ENCODE peak calls at places on chromosomes 1 and 21, in ten cellular contexts. W, S, R, E, M, N, O, U, B and Y are unnamed samples.

GRCh38 chr1:23118957-23119792 is 49.5 kb downstream of the LUZP1 start:
- DNase-seq in W (no peak), S (no peak), R (no peak), E (no peak), M (no peak), N (no peak), O (no peak), U (no peak), B (no peak), Y (no peak)

GRCh38 chr1:22018583-22019559 is 17.4 kb downstream of the CELA3A start:
- DNase-seq in W (no peak), S (peak), R (peak), E (peak), M (peak), N (peak), O (no peak), U (no peak), B (peak), Y (no peak)

GRCh38 chr1:198939286-198939685 is 300.4 kb downstream of the PTPRC start:
- DNase-seq in W (no peak), S (no peak), R (no peak), E (no peak), M (no peak), N (no peak), O (no peak), U (no peak), B (no peak), Y (no peak)

GRCh38 chr1:21935393-21935804 is 1.7 kb downstream of the HSPG2 start:
- DNase-seq in W (no peak), S (no peak), R (no peak), E (no peak), M (no peak), N (no peak), O (no peak), U (no peak), B (no peak), Y (no peak)

GRCh38 chr1:94801919-94802546 is 18.1 kb upstream of the SLC44A3 start:
- DNase-seq in W (peak), S (peak), R (peak), E (no peak), M (peak), N (peak), O (no peak), U (peak), B (peak), Y (no peak)

GRCh38 chr1:198638894-198639319 is at the start of gene PTPRC:
- DNase-seq in W (no peak), S (no peak), R (no peak), E (no peak), M (no peak), N (no peak), O (no peak), U (no peak), B (no peak), Y (no peak)

GRCh38 chr1:154856544-154856943 is 13.5 kb downstream of the KCNN3 start:
- DNase-seq in W (no peak), S (no peak), R (no peak), E (no peak), M (no peak), N (no peak), O (no peak), U (no peak), B (no peak), Y (no peak)

GRCh38 chr21:20187028-20187427 is 811.2 kb upstream of the NCAM2 start:
- DNase-seq in W (no peak), S (no peak), R (no peak), E (no peak), M (no peak), N (no peak), O (no peak), U (no peak), B (no peak), Y (no peak)

GRCh38 chr21:29196021-29196663 is 65.7 kb downstream of the MAP3K7CL start:
- DNase-seq in W (no peak), S (peak), R (peak), E (no peak), M (peak), N (no peak), O (no peak), U (no peak), B (peak), Y (no peak)

GRCh38 chr21:26686278-26686677 is 113.2 kb upstream of the CYYR1 start:
- DNase-seq in W (no peak), S (peak), R (no peak), E (no peak), M (no peak), N (peak), O (no peak), U (no peak), B (no peak), Y (no peak)

GRCh38 chr21:42103843-42104242 is 32.7 kb downstream of the UMODL1 start:
- DNase-seq in W (no peak), S (no peak), R (no peak), E (no peak), M (no peak), N (no peak), O (no peak), U (no peak), B (no peak), Y (no peak)

GRCh38 chr1:64920936-64921589 is 45.3 kb downstream of the JAK1 start:
- DNase-seq in W (peak), S (no peak), R (no peak), E (no peak), M (no peak), N (no peak), O (no peak), U (no peak), B (no peak), Y (no peak)

GRCh38 chr21:24895885-24896734 is 711.2 kb downstream of the MRPL39 start:
- DNase-seq in W (no peak), S (peak), R (no peak), E (no peak), M (peak), N (no peak), O (no peak), U (no peak), B (no peak), Y (no peak)

GRCh38 chr1:200279810-200280411 is 129.9 kb downstream of the ZNF281 start:
- DNase-seq in W (no peak), S (peak), R (no peak), E (no peak), M (peak), N (no peak), O (no peak), U (no peak), B (no peak), Y (no peak)

GRCh38 chr1:145997156-145998023 is 1.0 kb upstream of the TXNIP start:
- DNase-seq in W (no peak), S (no peak), R (peak), E (peak), M (peak), N (peak), O (no peak), U (peak), B (peak), Y (no peak)

GRCh38 chr1:243946946-243947345 is 96.9 kb upstream of the AKT3 start:
- DNase-seq in W (peak), S (peak), R (no peak), E (no peak), M (no peak), N (no peak), O (no peak), U (no peak), B (no peak), Y (no peak)

GRCh38 chr21:35849131-35849530 is 211.2 kb downstream of the SETD4 start:
- DNase-seq in W (no peak), S (no peak), R (no peak), E (no peak), M (peak), N (no peak), O (no peak), U (no peak), B (no peak), Y (no peak)

GRCh38 chr1:169098380-169098779 is 8.1 kb upstream of the ATP1B1 start:
- DNase-seq in W (peak), S (no peak), R (no peak), E (no peak), M (no peak), N (no peak), O (no peak), U (no peak), B (no peak), Y (no peak)

GRCh38 chr1:3614755-3615742 is 3.7 kb upstream of the MEGF6 start:
- DNase-seq in W (no peak), S (no peak), R (no peak), E (no peak), M (peak), N (no peak), O (no peak), U (no peak), B (no peak), Y (no peak)

GRCh38 chr1:154970631-154971340 is at the start of gene SHC1:
- DNase-seq in W (peak), S (peak), R (peak), E (peak), M (peak), N (peak), O (peak), U (peak), B (peak), Y (peak)

GRCh38 chr1:54944610-54945392 is 35.6 kb upstream of the TMEM61 start:
- DNase-seq in W (no peak), S (peak), R (peak), E (peak), M (peak), N (peak), O (peak), U (no peak), B (peak), Y (no peak)

GRCh38 chr1:154405762-154406571 is 824 bp downstream of the IL6R start:
- DNase-seq in W (no peak), S (peak), R (peak), E (peak), M (peak), N (peak), O (peak), U (peak), B (peak), Y (no peak)

GRCh38 chr1:91567583-91567982 is 66.9 kb downstream of the CDC7 start:
- DNase-seq in W (peak), S (no peak), R (no peak), E (no peak), M (no peak), N (no peak), O (no peak), U (no peak), B (no peak), Y (no peak)

GRCh38 chr1:225816643-225817538 is 7.0 kb downstream of the EPHX1 start:
- DNase-seq in W (no peak), S (peak), R (peak), E (peak), M (peak), N (peak), O (peak), U (peak), B (peak), Y (no peak)

GRCh38 chr1:216600730-216601426 is 122.4 kb downstream of the ESRRG start:
- DNase-seq in W (peak), S (peak), R (peak), E (peak), M (peak), N (peak), O (peak), U (peak), B (peak), Y (no peak)

GRCh38 chr1:115991909-115992308 is 15.6 kb downstream of the SLC22A15 start:
- DNase-seq in W (no peak), S (no peak), R (no peak), E (no peak), M (no peak), N (no peak), O (no peak), U (no peak), B (no peak), Y (no peak)

GRCh38 chr1:224127925-224128819 is 14.3 kb downstream of the FBXO28 start:
- DNase-seq in W (no peak), S (no peak), R (no peak), E (no peak), M (no peak), N (no peak), O (no peak), U (no peak), B (no peak), Y (no peak)

GRCh38 chr1:166972827-166973226 is 2.5 kb downstream of the ILDR2 start:
- DNase-seq in W (peak), S (no peak), R (no peak), E (no peak), M (peak), N (no peak), O (no peak), U (no peak), B (no peak), Y (no peak)

GRCh38 chr1:150161747-150162581 is 12.2 kb downstream of the PLEKHO1 start:
- DNase-seq in W (no peak), S (no peak), R (no peak), E (no peak), M (no peak), N (no peak), O (no peak), U (no peak), B (no peak), Y (no peak)

GRCh38 chr1:229363723-229364122 is 20.9 kb upstream of the CCSAP start:
- DNase-seq in W (no peak), S (no peak), R (no peak), E (no peak), M (peak), N (no peak), O (no peak), U (no peak), B (no peak), Y (no peak)

GRCh38 chr21:25409992-25410391 is 197.3 kb downstream of the MRPL39 start:
- DNase-seq in W (no peak), S (no peak), R (no peak), E (no peak), M (no peak), N (no peak), O (no peak), U (no peak), B (no peak), Y (no peak)

GRCh38 chr1:31583082-31583994 is 7.0 kb downstream of the TINAGL1 start:
- DNase-seq in W (no peak), S (no peak), R (no peak), E (no peak), M (peak), N (no peak), O (no peak), U (peak), B (peak), Y (no peak)

GRCh38 chr1:180507826-180508724 is 5.7 kb upstream of the ACBD6 start:
- DNase-seq in W (no peak), S (no peak), R (no peak), E (no peak), M (no peak), N (no peak), O (no peak), U (no peak), B (no peak), Y (no peak)

GRCh38 chr21:31731802-31732537 is at the start of gene SCAF4:
- DNase-seq in W (peak), S (peak), R (peak), E (peak), M (peak), N (peak), O (peak), U (peak), B (peak), Y (no peak)

GRCh38 chr1:24526940-24527542 is 24.4 kb downstream of the RCAN3 start:
- DNase-seq in W (no peak), S (no peak), R (no peak), E (no peak), M (no peak), N (no peak), O (no peak), U (no peak), B (no peak), Y (no peak)

GRCh38 chr21:31503939-31504338 is 155.6 kb upstream of the SOD1 start:
- DNase-seq in W (no peak), S (no peak), R (no peak), E (no peak), M (no peak), N (no peak), O (no peak), U (no peak), B (no peak), Y (no peak)

DNA sequence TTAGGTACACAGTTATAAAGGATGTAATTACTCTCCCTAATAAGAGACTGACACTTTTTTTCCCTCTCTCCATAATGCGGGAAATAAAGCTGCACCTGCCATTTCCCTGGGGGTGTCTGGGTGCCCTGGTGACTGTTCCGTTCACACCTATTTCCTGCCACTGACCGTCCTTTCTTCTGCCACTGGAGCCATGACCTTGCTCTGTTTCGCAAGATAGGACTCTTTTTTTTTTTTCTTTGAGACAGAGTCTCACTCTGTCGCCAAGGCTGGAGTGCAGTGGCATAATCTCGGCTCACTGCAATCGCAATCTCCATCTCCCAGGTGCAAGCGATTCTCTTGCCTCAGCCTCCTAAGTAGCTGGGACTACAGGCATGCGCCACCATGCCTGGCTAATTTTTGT is 66.1 kb upstream of the SERBP1 start:
- DNase-seq in W (no peak), S (peak), R (no peak), E (no peak), M (no peak), N (no peak), O (no peak), U (no peak), B (no peak), Y (no peak)
- TF ChIP-seq POLR2A in W (no peak), S (no peak), R (no peak), E (no peak), M (no peak), N (no peak), O (no peak), U (no peak), B (no peak), Y (no peak)

GRCh38 chr21:44930543-44930981 is 9.3 kb upstream of the SLX9 start:
- DNase-seq in W (no peak), S (no peak), R (no peak), E (no peak), M (no peak), N (peak), O (no peak), U (no peak), B (no peak), Y (no peak)
- TF ChIP-seq POLR2A in W (no peak), S (no peak), R (no peak), E (no peak), M (no peak), N (no peak), O (no peak), U (no peak), B (no peak), Y (no peak)

DNA sequence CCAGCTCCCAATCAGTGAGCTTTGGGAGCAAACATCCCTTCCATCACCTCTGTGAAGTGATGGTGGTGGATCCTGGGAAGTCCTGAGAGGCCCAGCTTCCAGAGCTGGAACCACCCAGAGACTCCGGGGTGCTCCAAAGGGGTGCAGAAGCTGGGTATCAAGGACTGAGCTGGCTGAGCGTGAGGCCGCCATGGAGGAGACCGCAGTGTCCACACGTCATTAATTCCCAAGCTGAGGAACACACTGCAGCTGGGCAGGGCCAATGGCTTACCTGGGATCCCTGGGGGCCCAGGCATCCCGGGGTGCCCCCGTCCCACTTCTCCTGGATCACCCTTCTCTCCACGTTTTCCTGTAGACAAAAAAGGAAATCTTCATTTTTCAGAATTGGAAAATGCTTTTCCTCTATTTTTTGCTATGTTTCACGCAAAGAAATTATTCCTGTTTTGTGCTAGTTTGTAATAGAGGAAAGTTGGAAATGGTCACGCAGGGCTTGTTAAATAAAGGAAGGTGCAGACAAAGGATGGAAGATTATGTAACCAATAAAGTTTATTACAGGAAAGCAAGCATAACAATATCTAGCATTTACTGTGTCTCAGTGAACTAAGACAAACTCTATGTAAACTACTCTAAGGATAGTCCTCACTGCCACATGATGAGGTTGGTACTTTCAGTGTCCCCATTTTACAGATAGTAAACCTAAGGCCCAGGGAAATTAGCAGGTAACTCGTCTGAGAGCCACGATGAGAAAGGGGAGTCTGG is 15.4 kb downstream of the COL9A2 start:
- DNase-seq in W (no peak), S (no peak), R (no peak), E (no peak), M (no peak), N (no peak), O (no peak), U (peak), B (no peak), Y (no peak)
- TF ChIP-seq POLR2A in W (no peak), S (no peak), R (no peak), E (no peak), M (no peak), N (no peak), O (no peak), U (no peak), B (no peak), Y (no peak)

GRCh38 chr1:26317612-26318337 is at the start of gene CD52:
- DNase-seq in W (no peak), S (no peak), R (no peak), E (no peak), M (no peak), N (peak), O (no peak), U (no peak), B (no peak), Y (no peak)

GRCh38 chr1:26320896-26321295 is 3.1 kb downstream of the CD52 start:
- DNase-seq in W (no peak), S (no peak), R (no peak), E (no peak), M (no peak), N (no peak), O (no peak), U (no peak), B (no peak), Y (no peak)

GRCh38 chr1:26315874-26316850 is 1.6 kb upstream of the CD52 start:
- DNase-seq in W (no peak), S (no peak), R (no peak), E (no peak), M (no peak), N (no peak), O (no peak), U (no peak), B (no peak), Y (no peak)

GRCh38 chr1:26317143-26317542 is 615 bp upstream of the CD52 start:
- DNase-seq in W (no peak), S (no peak), R (no peak), E (no peak), M (no peak), N (no peak), O (no peak), U (no peak), B (no peak), Y (no peak)

GRCh38 chr1:26318338-26319064 is 743 bp downstream of the CD52 start:
- DNase-seq in W (no peak), S (peak), R (peak), E (peak), M (peak), N (peak), O (no peak), U (no peak), B (no peak), Y (peak)
- TF ChIP-seq POLR2A in W (no peak), S (no peak), R (no peak), E (no peak), M (no peak), N (no peak), O (no peak), U (no peak), B (no peak), Y (no peak)